ENCODE peak calls at places on chromosomes 2 and 18, in six cellular contexts. H is A673, F is AG09319, O is colonic mucosa, J is DND-41, I is endothelial cell. T is an unnamed sample.

GRCh38 chr2:234147335-234147861 is 96.9 kb downstream of the SPP2 start:
- DNase-seq in H (no peak), F (no peak), O (no peak), I (no peak), J (peak), T (no peak)

GRCh38 chr2:27765621-27766286 is 5.8 kb upstream of the MRPL33 start:
- DNase-seq in O (peak), J (no peak), F (no peak), H (no peak), I (peak), T (no peak)

GRCh38 chr2:72340665-72341064 is 193.0 kb upstream of the CYP26B1 start:
- DNase-seq in J (no peak), F (peak), I (no peak), H (peak), O (no peak), T (no peak)

GRCh38 chr18:44851806-44852205 is 171.1 kb downstream of the SETBP1 start:
- DNase-seq in F (no peak), J (no peak), H (no peak), I (no peak), O (no peak), T (no peak)

GRCh38 chr18:55003695-55004094 is 44.4 kb upstream of the CCDC68 start:
- DNase-seq in H (no peak), J (no peak), I (no peak), O (no peak), F (no peak), T (no peak)

GRCh38 chr2:170770304-170771048 is at the start of gene ERICH2:
- DNase-seq in H (peak), O (peak), F (no peak), I (peak), J (no peak), T (peak)

GRCh38 chr18:78352905-78353304 is 626.7 kb upstream of the SALL3 start:
- DNase-seq in J (no peak), H (no peak), I (no peak), F (no peak), O (no peak), T (no peak)

GRCh38 chr2:228774548-228774947 is 496.5 kb downstream of the PID1 start:
- DNase-seq in J (no peak), F (no peak), H (no peak), O (no peak), I (no peak), T (no peak)

GRCh38 chr2:101306410-101306809 is 2.1 kb downstream of the RNF149 start:
- DNase-seq in H (no peak), O (no peak), I (no peak), F (no peak), J (no peak), T (no peak)

GRCh38 chr2:7097353-7097895 is 180.2 kb downstream of the RNF144A start:
- DNase-seq in O (peak), J (peak), H (peak), F (peak), I (peak), T (peak)

GRCh38 chr2:127598711-127599110 is 47.2 kb upstream of the GPR17 start:
- DNase-seq in I (no peak), H (no peak), J (no peak), F (no peak), O (no peak), T (no peak)

GRCh38 chr2:11498543-11499034 is 32.6 kb upstream of the E2F6 start:
- DNase-seq in O (peak), J (no peak), F (no peak), I (no peak), H (no peak), T (no peak)

GRCh38 chr2:191703079-191703725 is 25.3 kb downstream of the NABP1 start:
- DNase-seq in J (no peak), I (no peak), F (no peak), O (no peak), H (no peak), T (no peak)

GRCh38 chr2:134402385-134402784 is 148.5 kb downstream of the MGAT5 start:
- DNase-seq in I (no peak), J (no peak), O (no peak), F (peak), H (no peak), T (no peak)

GRCh38 chr18:10939822-10940221 is 209.5 kb downstream of the PIEZO2 start:
- DNase-seq in O (no peak), H (no peak), F (no peak), J (no peak), I (no peak), T (no peak)

GRCh38 chr2:20578895-20579825 is 71.7 kb downstream of the HS1BP3 start:
- DNase-seq in O (peak), I (peak), F (peak), H (peak), J (no peak), T (peak)

GRCh38 chr18:47883771-47884413 is 46.6 kb downstream of the SMAD2 start:
- DNase-seq in I (no peak), J (no peak), O (peak), H (peak), F (no peak), T (peak)

GRCh38 chr2:78979380-78980238 is 45.9 kb upstream of the REG3G start:
- DNase-seq in F (no peak), J (peak), H (peak), O (peak), I (peak), T (no peak)

GRCh38 chr2:236776695-236777251 is 207.1 kb downstream of the ACKR3 start:
- DNase-seq in J (no peak), F (peak), I (no peak), H (no peak), O (no peak), T (peak)

GRCh38 chr2:196427996-196428634 is 211.4 kb upstream of the CCDC150 start:
- DNase-seq in O (no peak), I (no peak), H (no peak), J (no peak), F (no peak), T (no peak)

GRCh38 chr2:179207047-179207446 is 57.6 kb downstream of the SESTD1 start:
- DNase-seq in I (no peak), O (no peak), J (no peak), F (no peak), H (no peak), T (no peak)

GRCh38 chr18:1050012-1050657 is 145.5 kb downstream of the ADCYAP1 start:
- DNase-seq in J (no peak), O (no peak), F (no peak), H (no peak), I (no peak), T (no peak)

GRCh38 chr18:77132369-77133050 is at the start of gene MBP:
- DNase-seq in H (no peak), O (peak), I (peak), J (peak), F (no peak), T (no peak)

DNA sequence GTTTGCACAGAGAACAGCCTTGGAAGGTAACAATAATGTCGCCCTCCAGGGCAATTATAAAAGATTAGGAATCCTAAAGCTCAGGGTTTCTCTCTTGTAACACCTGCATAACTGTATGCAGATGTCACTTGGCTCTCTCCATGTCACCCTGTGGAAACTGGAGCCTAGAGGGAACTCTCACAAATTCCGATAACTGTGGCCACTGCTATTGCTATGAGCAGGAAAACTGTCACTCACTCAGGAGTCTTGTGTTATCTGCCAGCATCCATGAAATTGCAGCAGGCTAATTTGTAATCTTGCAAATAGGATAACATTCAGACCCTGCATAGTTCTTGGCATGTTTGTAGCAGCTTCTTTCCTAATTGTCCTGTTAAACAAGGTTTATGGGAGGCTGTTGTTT is 25.3 kb upstream of the RALBP1 start:
- DNase-seq in J (no peak), F (no peak), I (no peak), O (no peak), H (no peak), T (no peak)
- TF ChIP-seq CTCF in J (no peak), F (no peak), I (no peak), O (no peak), H (no peak), T (no peak)

DNA sequence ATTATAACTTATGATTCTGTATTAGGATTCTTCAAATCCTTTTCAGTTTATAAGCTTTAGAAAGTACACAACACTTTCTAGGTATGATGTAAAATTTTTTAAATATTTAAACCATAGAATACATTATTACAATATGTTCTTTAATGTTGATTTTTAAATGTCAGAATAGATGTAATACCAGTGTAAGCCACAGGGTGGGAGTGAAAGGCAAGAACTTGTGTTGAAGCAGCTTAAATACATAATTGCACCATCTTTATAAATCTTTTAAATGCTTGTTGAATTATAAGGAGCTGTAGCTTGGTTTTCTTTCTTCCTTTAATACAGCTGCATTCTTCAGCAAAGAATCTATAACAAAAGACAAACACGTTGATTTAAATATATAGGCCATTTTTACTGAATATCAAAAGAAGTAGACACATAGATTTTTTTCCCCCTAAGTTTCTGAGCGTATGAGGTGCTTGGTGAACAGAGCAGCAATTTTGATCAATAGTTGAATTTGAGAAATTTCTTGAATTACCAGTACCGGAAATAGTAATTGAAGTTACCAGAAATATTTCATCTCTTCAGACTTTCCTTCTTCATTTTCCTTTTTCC is 63.0 kb downstream of the TANK start:
- DNase-seq in J (no peak), O (no peak), I (no peak), F (no peak), H (peak), T (peak)
- TF ChIP-seq CTCF in J (peak), O (peak), I (peak), F (peak), H (peak), T (peak)

DNA sequence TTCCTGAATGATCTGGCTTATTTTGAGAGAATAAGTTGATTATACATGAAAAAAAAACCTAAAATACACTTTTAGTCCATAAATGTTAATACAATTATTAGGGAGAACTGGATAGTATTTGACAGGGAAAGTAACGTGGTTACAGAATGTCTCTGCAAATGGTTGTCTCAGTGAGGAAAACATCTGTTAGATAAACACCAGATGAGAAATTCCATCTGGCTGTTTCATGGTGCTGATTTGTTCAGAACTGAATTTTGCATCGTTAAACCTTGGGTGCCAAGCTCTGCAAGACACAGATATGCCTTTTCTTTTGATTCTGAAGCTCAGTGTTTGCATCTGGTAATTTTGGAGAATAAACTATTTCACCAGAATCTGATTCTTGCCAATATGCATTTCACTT is 90.4 kb downstream of the SCN3A start:
- DNase-seq in H (peak), O (no peak), I (no peak), F (no peak), J (no peak), T (no peak)
- TF ChIP-seq CTCF in H (no peak), O (no peak), I (no peak), F (no peak), J (no peak), T (no peak)

GRCh38 chr18:12990977-12991838 is at the start of gene CEP192:
- DNase-seq in F (peak), O (peak), J (peak), I (peak), H (peak), T (peak)
- TF ChIP-seq CTCF in F (no peak), O (no peak), J (peak), I (no peak), H (no peak), T (peak)

GRCh38 chr2:185475868-185476267 is 262.7 kb upstream of the FSIP2 start:
- DNase-seq in H (peak), O (no peak), I (no peak), J (no peak), F (no peak), T (no peak)
- TF ChIP-seq CTCF in H (no peak), O (no peak), I (no peak), J (no peak), F (no peak), T (no peak)

DNA sequence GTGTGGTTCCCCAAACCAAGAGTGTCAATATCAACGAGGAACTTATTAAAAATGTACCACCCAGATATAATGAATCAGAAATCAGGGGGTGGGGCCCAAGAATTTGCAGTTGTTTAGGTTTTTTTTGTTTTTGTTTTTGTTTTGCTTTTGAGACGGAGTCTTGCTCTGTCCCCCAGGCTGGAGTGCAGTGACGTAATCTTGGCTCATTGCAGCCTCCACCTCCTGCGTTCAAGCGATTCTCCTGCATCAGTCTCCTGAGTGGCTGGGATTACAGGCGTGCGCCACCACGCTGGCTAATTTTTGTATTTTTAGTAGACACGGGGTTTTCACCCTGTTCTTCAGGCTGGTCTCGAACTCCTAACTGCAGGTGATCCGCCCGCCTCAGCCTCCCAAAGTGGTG is 94.0 kb downstream of the WDSUB1 start:
- DNase-seq in J (no peak), I (no peak), F (no peak), H (no peak), O (no peak), T (no peak)
- TF ChIP-seq CTCF in J (no peak), I (no peak), F (no peak), H (no peak), O (no peak), T (no peak)

GRCh38 chr2:41707790-41708451 is 339.9 kb upstream of the PKDCC start:
- DNase-seq in I (no peak), H (no peak), F (no peak), J (no peak), O (no peak), T (no peak)
- TF ChIP-seq CTCF in I (no peak), H (no peak), F (no peak), J (no peak), O (no peak), T (no peak)

GRCh38 chr18:7367336-7367735 is 136.4 kb downstream of the LRRC30 start:
- DNase-seq in F (no peak), H (no peak), O (no peak), J (no peak), I (no peak), T (no peak)
- TF ChIP-seq CTCF in F (no peak), H (no peak), O (no peak), J (no peak), I (no peak), T (no peak)

T was measured in HFFc6.